ENCODE peak calls at places on chromosomes 5 and 9, in five cellular contexts. One of them, this sample, is unnamed.

GRCh38 chr5:172496671-172497371 is 42.5 kb upstream of the SH3PXD2B start:
- DNase-seq in PC-3: no peak
- DNase-seq in NCI-H774: no peak
- DNase-seq in NCI-H2081: no peak
- DNase-seq in activated CD8-positive, alpha-beta memory T cell treated with anti-CD3 and anti-CD28 coated beads, Interleukin-2, amount 50 U/mL, for 4 hours: no peak
- DNase-seq in this sample: no peak

GRCh38 chr9:135070964-135071735 is 16.3 kb upstream of the OLFM1 start:
- DNase-seq in PC-3: no peak
- DNase-seq in activated CD8-positive, alpha-beta memory T cell treated with anti-CD3 and anti-CD28 coated beads, Interleukin-2, amount 50 U/mL, for 4 hours: no peak
- DNase-seq in NCI-H774: no peak
- DNase-seq in NCI-H2081: no peak
- DNase-seq in this sample: no peak

GRCh38 chr9:90903731-90904422 is 102.3 kb downstream of the SYK start:
- DNase-seq in NCI-H2081: no peak
- DNase-seq in activated CD8-positive, alpha-beta memory T cell treated with anti-CD3 and anti-CD28 coated beads, Interleukin-2, amount 50 U/mL, for 4 hours: no peak
- DNase-seq in NCI-H774: no peak
- DNase-seq in PC-3: no peak
- DNase-seq in this sample: no peak

GRCh38 chr9:92426501-92426900 is 2.2 kb upstream of the OMD start:
- DNase-seq in PC-3: no peak
- DNase-seq in NCI-H774: peak
- DNase-seq in NCI-H2081: peak
- DNase-seq in activated CD8-positive, alpha-beta memory T cell treated with anti-CD3 and anti-CD28 coated beads, Interleukin-2, amount 50 U/mL, for 4 hours: no peak
- DNase-seq in this sample: no peak

GRCh38 chr9:127185931-127186781 is 63.7 kb upstream of the ANGPTL2 start:
- DNase-seq in NCI-H774: no peak
- DNase-seq in activated CD8-positive, alpha-beta memory T cell treated with anti-CD3 and anti-CD28 coated beads, Interleukin-2, amount 50 U/mL, for 4 hours: no peak
- DNase-seq in NCI-H2081: no peak
- DNase-seq in PC-3: no peak
- DNase-seq in this sample: no peak

GRCh38 chr9:128159073-128159783 is 837 bp upstream of the BBLN start:
- DNase-seq in NCI-H2081: no peak
- DNase-seq in PC-3: no peak
- DNase-seq in activated CD8-positive, alpha-beta memory T cell treated with anti-CD3 and anti-CD28 coated beads, Interleukin-2, amount 50 U/mL, for 4 hours: peak
- DNase-seq in NCI-H774: no peak
- DNase-seq in this sample: no peak

GRCh38 chr9:18905033-18905882 is 127.8 kb downstream of the SAXO1 start:
- DNase-seq in NCI-H2081: no peak
- DNase-seq in PC-3: peak
- DNase-seq in NCI-H774: no peak
- DNase-seq in activated CD8-positive, alpha-beta memory T cell treated with anti-CD3 and anti-CD28 coated beads, Interleukin-2, amount 50 U/mL, for 4 hours: no peak
- DNase-seq in this sample: no peak

GRCh38 chr5:158928405-158928804 is 171.3 kb downstream of the EBF1 start:
- DNase-seq in NCI-H2081: no peak
- DNase-seq in PC-3: no peak
- DNase-seq in NCI-H774: no peak
- DNase-seq in activated CD8-positive, alpha-beta memory T cell treated with anti-CD3 and anti-CD28 coated beads, Interleukin-2, amount 50 U/mL, for 4 hours: no peak
- DNase-seq in this sample: no peak

GRCh38 chr5:139481580-139482049 is 943 bp downstream of the STING1 start:
- DNase-seq in NCI-H774: no peak
- DNase-seq in PC-3: no peak
- DNase-seq in activated CD8-positive, alpha-beta memory T cell treated with anti-CD3 and anti-CD28 coated beads, Interleukin-2, amount 50 U/mL, for 4 hours: no peak
- DNase-seq in NCI-H2081: no peak
- DNase-seq in this sample: peak

GRCh38 chr9:68653141-68653595 is 51.9 kb upstream of the PIP5K1B start:
- DNase-seq in PC-3: no peak
- DNase-seq in NCI-H774: no peak
- DNase-seq in activated CD8-positive, alpha-beta memory T cell treated with anti-CD3 and anti-CD28 coated beads, Interleukin-2, amount 50 U/mL, for 4 hours: no peak
- DNase-seq in NCI-H2081: no peak
- DNase-seq in this sample: no peak

GRCh38 chr9:72954431-72955420 is 1.9 kb upstream of the ALDH1A1 start:
- DNase-seq in PC-3: no peak
- DNase-seq in NCI-H774: peak
- DNase-seq in activated CD8-positive, alpha-beta memory T cell treated with anti-CD3 and anti-CD28 coated beads, Interleukin-2, amount 50 U/mL, for 4 hours: no peak
- DNase-seq in NCI-H2081: peak
- DNase-seq in this sample: no peak

GRCh38 chr9:33787839-33788238 is 7.5 kb upstream of the PRSS3 start:
- DNase-seq in activated CD8-positive, alpha-beta memory T cell treated with anti-CD3 and anti-CD28 coated beads, Interleukin-2, amount 50 U/mL, for 4 hours: no peak
- DNase-seq in NCI-H2081: no peak
- DNase-seq in NCI-H774: no peak
- DNase-seq in PC-3: no peak
- DNase-seq in this sample: no peak

GRCh38 chr5:73938280-73938937 is 312.4 kb downstream of the ARHGEF28 start:
- DNase-seq in PC-3: peak
- DNase-seq in NCI-H2081: no peak
- DNase-seq in NCI-H774: no peak
- DNase-seq in activated CD8-positive, alpha-beta memory T cell treated with anti-CD3 and anti-CD28 coated beads, Interleukin-2, amount 50 U/mL, for 4 hours: no peak
- DNase-seq in this sample: peak

GRCh38 chr5:170986598-170986997 is 124.8 kb downstream of the RANBP17 start:
- DNase-seq in PC-3: peak
- DNase-seq in NCI-H774: peak
- DNase-seq in activated CD8-positive, alpha-beta memory T cell treated with anti-CD3 and anti-CD28 coated beads, Interleukin-2, amount 50 U/mL, for 4 hours: no peak
- DNase-seq in NCI-H2081: peak
- DNase-seq in this sample: no peak

GRCh38 chr9:126638571-126639132 is 24.9 kb downstream of the LMX1B start:
- DNase-seq in NCI-H774: peak
- DNase-seq in activated CD8-positive, alpha-beta memory T cell treated with anti-CD3 and anti-CD28 coated beads, Interleukin-2, amount 50 U/mL, for 4 hours: no peak
- DNase-seq in PC-3: no peak
- DNase-seq in NCI-H2081: no peak
- DNase-seq in this sample: no peak

GRCh38 chr5:131209506-131210191 is 38.9 kb downstream of the LYRM7 start:
- DNase-seq in NCI-H2081: no peak
- DNase-seq in activated CD8-positive, alpha-beta memory T cell treated with anti-CD3 and anti-CD28 coated beads, Interleukin-2, amount 50 U/mL, for 4 hours: peak
- DNase-seq in PC-3: no peak
- DNase-seq in NCI-H774: no peak
- DNase-seq in this sample: no peak

GRCh38 chr5:61620660-61621650 is 288.9 kb downstream of the ZSWIM6 start:
- DNase-seq in NCI-H774: no peak
- DNase-seq in NCI-H2081: no peak
- DNase-seq in activated CD8-positive, alpha-beta memory T cell treated with anti-CD3 and anti-CD28 coated beads, Interleukin-2, amount 50 U/mL, for 4 hours: no peak
- DNase-seq in PC-3: no peak
- DNase-seq in this sample: no peak

GRCh38 chr9:126536836-126537465 is 76.8 kb upstream of the LMX1B start:
- DNase-seq in activated CD8-positive, alpha-beta memory T cell treated with anti-CD3 and anti-CD28 coated beads, Interleukin-2, amount 50 U/mL, for 4 hours: no peak
- DNase-seq in PC-3: no peak
- DNase-seq in NCI-H2081: no peak
- DNase-seq in NCI-H774: no peak
- DNase-seq in this sample: no peak

GRCh38 chr9:71793386-71794105 is 25.2 kb upstream of the CEMIP2 start:
- DNase-seq in NCI-H2081: no peak
- DNase-seq in NCI-H774: no peak
- DNase-seq in PC-3: peak
- DNase-seq in activated CD8-positive, alpha-beta memory T cell treated with anti-CD3 and anti-CD28 coated beads, Interleukin-2, amount 50 U/mL, for 4 hours: no peak
- DNase-seq in this sample: no peak

GRCh38 chr9:104961238-104961637 is 33.3 kb upstream of the ABCA1 start:
- DNase-seq in NCI-H2081: no peak
- DNase-seq in PC-3: peak
- DNase-seq in activated CD8-positive, alpha-beta memory T cell treated with anti-CD3 and anti-CD28 coated beads, Interleukin-2, amount 50 U/mL, for 4 hours: peak
- DNase-seq in NCI-H774: no peak
- DNase-seq in this sample: peak

GRCh38 chr9:110050925-110051355 is 157.0 kb downstream of the C9orf152 start:
- DNase-seq in NCI-H2081: no peak
- DNase-seq in activated CD8-positive, alpha-beta memory T cell treated with anti-CD3 and anti-CD28 coated beads, Interleukin-2, amount 50 U/mL, for 4 hours: no peak
- DNase-seq in NCI-H774: no peak
- DNase-seq in PC-3: peak
- DNase-seq in this sample: peak

GRCh38 chr5:55993013-55993412 is 1.8 kb downstream of the IL6ST start:
- DNase-seq in activated CD8-positive, alpha-beta memory T cell treated with anti-CD3 and anti-CD28 coated beads, Interleukin-2, amount 50 U/mL, for 4 hours: no peak
- DNase-seq in PC-3: peak
- DNase-seq in NCI-H774: no peak
- DNase-seq in NCI-H2081: no peak
- DNase-seq in this sample: no peak

This sample was measured in RWPE1.